ENCODE peak calls at places on chromosomes 6 and 20, in ten cellular contexts. Z, X, T, C, N, I, G, O, V and Y are unnamed samples.

GRCh38 chr20:62010551-62011402 is 54.9 kb downstream of the TAF4 start:
- ATAC-seq in G (peak; percentile 92), Z (peak; percentile 80), C (no peak), X (peak; percentile 72), I (no peak), V (peak; percentile 75), T (peak; percentile 82), N (peak; percentile 82), O (peak; percentile 82), Y (peak; percentile 88)

GRCh38 chr20:41601742-41602141 is 16.4 kb downstream of the CHD6 start:
- ATAC-seq in V (no peak), X (peak; percentile 25), O (no peak), G (no peak), Z (no peak), I (no peak), T (no peak), C (no peak), N (no peak), Y (no peak)

GRCh38 chr20:31517373-31517772 is 3.1 kb downstream of the HM13 start:
- ATAC-seq in V (no peak), T (no peak), N (peak; percentile 76), X (no peak), Z (peak; percentile 76), G (peak; percentile 73), I (no peak), C (no peak), O (peak; percentile 67), Y (peak; percentile 74)

GRCh38 chr20:48679603-48680002 is 148.2 kb downstream of the PREX1 start:
- ATAC-seq in T (no peak), V (no peak), N (peak; percentile 82), Z (no peak), C (no peak), O (no peak), I (no peak), G (peak; percentile 99), X (no peak), Y (no peak)

GRCh38 chr20:5207138-5207537 is 80.3 kb downstream of the CDS2 start:
- ATAC-seq in V (no peak), T (no peak), X (no peak), N (no peak), G (no peak), C (no peak), Z (no peak), O (no peak), I (no peak), Y (no peak)

GRCh38 chr6:107345398-107345797 is 114.0 kb downstream of the PDSS2 start:
- ATAC-seq in N (no peak), C (no peak), O (no peak), T (no peak), G (no peak), V (no peak), Z (no peak), I (no peak), X (no peak), Y (no peak)

GRCh38 chr6:148291876-148292275 is 50.8 kb upstream of the SASH1 start:
- ATAC-seq in V (no peak), O (no peak), X (no peak), G (no peak), I (no peak), C (no peak), Z (no peak), T (no peak), N (no peak), Y (peak; percentile 34)

GRCh38 chr6:109523478-109523877 is 40.5 kb upstream of the ZBTB24 start:
- ATAC-seq in V (no peak), G (no peak), N (no peak), X (no peak), Z (peak; percentile 43), C (no peak), T (no peak), I (peak; percentile 7), O (peak; percentile 52), Y (no peak)

GRCh38 chr6:149480502-149481280 is 4.1 kb downstream of the ZC3H12D start:
- ATAC-seq in G (peak; percentile 8), O (no peak), I (no peak), Z (no peak), T (no peak), C (no peak), X (no peak), V (peak; percentile 27), N (no peak), Y (no peak)

GRCh38 chr6:141988327-141988726 is 144.4 kb upstream of the GJE1 start:
- ATAC-seq in T (no peak), V (no peak), C (no peak), O (no peak), Z (peak; percentile 91), X (no peak), N (no peak), I (no peak), G (no peak), Y (no peak)

GRCh38 chr20:35652641-35653429 is 11.9 kb downstream of the CPNE1 start:
- ATAC-seq in T (no peak), Z (no peak), X (peak; percentile 26), I (no peak), C (no peak), N (no peak), G (peak; percentile 54), O (no peak), V (no peak), Y (no peak)

GRCh38 chr6:25147191-25147590 is 132.0 kb upstream of the CARMIL1 start:
- ATAC-seq in V (peak; percentile 33), T (no peak), O (peak; percentile 46), I (no peak), C (no peak), X (no peak), Z (no peak), N (no peak), G (no peak), Y (no peak)

GRCh38 chr20:47328841-47329448 is 27.6 kb downstream of the ZMYND8 start:
- ATAC-seq in V (no peak), N (no peak), C (no peak), I (no peak), Z (peak; percentile 85), T (no peak), X (peak; percentile 16), O (no peak), G (no peak), Y (no peak)

GRCh38 chr6:137699036-137699683 is 167.9 kb upstream of the TNFAIP3 start:
- ATAC-seq in O (no peak), C (no peak), X (peak; percentile 35), N (no peak), G (no peak), I (no peak), T (no peak), Z (peak; percentile 48), V (peak; percentile 77), Y (no peak)

GRCh38 chr6:45608252-45608911 is 230.6 kb upstream of the SUPT3H start:
- ATAC-seq in C (no peak), G (no peak), Z (no peak), V (peak; percentile 67), N (peak; percentile 63), O (peak; percentile 61), X (no peak), T (no peak), I (no peak), Y (peak; percentile 64)

GRCh38 chr20:43584448-43585138 is 6.1 kb upstream of the IFT52 start:
- ATAC-seq in T (no peak), V (no peak), X (no peak), Z (peak; percentile 48), G (peak; percentile 10), I (no peak), O (no peak), N (no peak), C (peak; percentile 76), Y (peak; percentile 37)

GRCh38 chr6:41625442-41625841 is 12.8 kb upstream of the MDFI start:
- ATAC-seq in V (no peak), I (no peak), T (peak; percentile 65), N (no peak), C (no peak), X (peak; percentile 55), G (no peak), O (no peak), Z (no peak), Y (no peak)

GRCh38 chr6:136014454-136015421 is 163.2 kb downstream of the PDE7B start:
- ATAC-seq in O (peak; percentile 56), C (no peak), T (no peak), V (no peak), X (peak; percentile 67), I (no peak), Z (no peak), G (no peak), N (no peak), Y (peak; percentile 89)

GRCh38 chr20:10476319-10476724 is 41.2 kb downstream of the SLX4IP start:
- ATAC-seq in X (peak; percentile 47), Z (peak; percentile 45), T (no peak), I (no peak), V (no peak), C (no peak), G (peak; percentile 87), O (peak; percentile 96), N (no peak), Y (no peak)

GRCh38 chr20:58014628-58015315 is 213.7 kb downstream of the ANKRD60 start:
- ATAC-seq in V (peak; percentile 9), I (no peak), T (no peak), Z (no peak), G (no peak), X (no peak), O (peak; percentile 41), C (no peak), N (peak; percentile 43), Y (no peak)

GRCh38 chr6:116278853-116279231 is 888 bp downstream of the TSPYL1 start:
- ATAC-seq in X (peak; percentile 66), G (peak; percentile 31), O (peak; percentile 7), C (peak; percentile 70), N (no peak), Z (peak; percentile 47), I (peak; percentile 60), V (no peak), T (no peak), Y (peak; percentile 27)

GRCh38 chr20:48686238-48687096 is 141.3 kb downstream of the PREX1 start:
- ATAC-seq in O (peak; percentile 62), X (peak; percentile 30), N (no peak), Z (peak; percentile 65), G (peak; percentile 42), T (no peak), I (peak; percentile 58), C (no peak), V (no peak), Y (no peak)

GRCh38 chr6:82761674-82762345 is 303.8 kb downstream of the UBE3D start:
- ATAC-seq in G (no peak), X (no peak), N (no peak), T (no peak), I (no peak), C (no peak), V (no peak), Z (no peak), O (no peak), Y (no peak)